ENCODE peak calls at places on chromosomes 6 and 20, in ten cellular contexts. E, M, O, D, W, Y, H, K, P and J are unnamed samples.

GRCh38 chr20:1926237-1926636 is 31.0 kb downstream of the SIRPA start:
- DNase-seq in E (no peak), M (no peak), O (no peak), D (no peak), W (no peak), Y (no peak), H (no peak), K (no peak), P (no peak), J (no peak)

GRCh38 chr6:157893238-157893637 is 70.2 kb downstream of the SNX9 start:
- DNase-seq in E (peak; percentile 53), M (peak; percentile 48), O (peak; percentile 58), D (no peak), W (no peak), Y (no peak), H (no peak), K (no peak), P (no peak), J (no peak)

GRCh38 chr6:7424967-7425807 is 35.6 kb downstream of the RIOK1 start:
- DNase-seq in E (no peak), M (no peak), O (no peak), D (no peak), W (peak; percentile 31), Y (no peak), H (peak; percentile 9), K (peak; percentile 69), P (no peak), J (no peak)

GRCh38 chr20:53124075-53124532 is 151.9 kb downstream of the TSHZ2 start:
- DNase-seq in E (no peak), M (no peak), O (no peak), D (no peak), W (no peak), Y (no peak), H (no peak), K (no peak), P (no peak), J (no peak)

GRCh38 chr20:50399917-50400704 is 110.1 kb upstream of the PTPN1 start:
- DNase-seq in E (no peak), M (no peak), O (no peak), D (no peak), W (peak; percentile 68), Y (no peak), H (no peak), K (peak; percentile 63), P (no peak), J (peak; percentile 78)

GRCh38 chr20:50980851-50981713 is 22.5 kb downstream of the MOCS3 start:
- DNase-seq in E (peak; percentile 48), M (peak; percentile 62), O (peak; percentile 53), D (no peak), W (peak; percentile 74), Y (peak; percentile 66), H (peak; percentile 51), K (peak; percentile 75), P (peak; percentile 73), J (peak; percentile 63)

GRCh38 chr20:20452254-20452676 is 84.4 kb downstream of the INSM1 start:
- DNase-seq in E (peak; percentile 25), M (peak; percentile 41), O (peak; percentile 50), D (peak; percentile 77), W (peak; percentile 63), Y (peak; percentile 58), H (no peak), K (peak; percentile 59), P (peak; percentile 78), J (no peak)

GRCh38 chr6:53326372-53327016 is 22.3 kb downstream of the ELOVL5 start:
- DNase-seq in E (no peak), M (no peak), O (no peak), D (peak; percentile 80), W (peak; percentile 100), Y (no peak), H (peak; percentile 89), K (peak; percentile 93), P (no peak), J (no peak)

GRCh38 chr20:62946918-62947317 is 5.6 kb upstream of the SLC17A9 start:
- DNase-seq in E (no peak), M (no peak), O (no peak), D (peak; percentile 58), W (no peak), Y (no peak), H (no peak), K (peak; percentile 56), P (no peak), J (peak; percentile 71)

GRCh38 chr6:124655856-124656255 is 306.4 kb upstream of the RNF217 start:
- DNase-seq in E (no peak), M (no peak), O (no peak), D (no peak), W (no peak), Y (no peak), H (no peak), K (peak; percentile 3), P (no peak), J (no peak)

GRCh38 chr6:26157838-26158580 is 70.8 kb downstream of the HFE start:
- DNase-seq in E (peak; percentile 74), M (peak; percentile 68), O (peak; percentile 77), D (peak; percentile 88), W (peak; percentile 98), Y (peak; percentile 69), H (peak; percentile 99), K (peak; percentile 99), P (peak; percentile 61), J (peak; percentile 84)

GRCh38 chr20:62700261-62700925 is 8.2 kb upstream of the NTSR1 start:
- DNase-seq in E (no peak), M (no peak), O (no peak), D (no peak), W (no peak), Y (no peak), H (no peak), K (no peak), P (no peak), J (peak; percentile 30)

GRCh38 chr20:41028359-41029149 is at the start of gene TOP1:
- DNase-seq in E (peak; percentile 99), M (peak; percentile 100), O (peak; percentile 99), D (peak; percentile 100), W (peak; percentile 100), Y (peak; percentile 99), H (peak; percentile 99), K (peak; percentile 100), P (peak; percentile 99), J (peak; percentile 100)

GRCh38 chr20:31859266-31859997 is 10.9 kb downstream of the DUSP15 start:
- DNase-seq in E (no peak), M (no peak), O (peak; percentile 8), D (peak; percentile 24), W (no peak), Y (no peak), H (no peak), K (no peak), P (no peak), J (no peak)

GRCh38 chr20:30610044-30610693 is 647.3 kb upstream of the DEFB115 start:
- DNase-seq in E (no peak), M (no peak), O (no peak), D (no peak), W (no peak), Y (no peak), H (no peak), K (no peak), P (no peak), J (no peak)

GRCh38 chr6:77880501-77880900 is 227.7 kb downstream of the MEI4 start:
- DNase-seq in E (no peak), M (no peak), O (no peak), D (no peak), W (peak; percentile 92), Y (no peak), H (no peak), K (peak; percentile 10), P (no peak), J (no peak)

GRCh38 chr6:150228067-150228733 is 85.4 kb downstream of the PPP1R14C start:
- DNase-seq in E (no peak), M (no peak), O (no peak), D (no peak), W (no peak), Y (no peak), H (peak; percentile 53), K (no peak), P (no peak), J (no peak)